ENCODE peak calls at places on chromosomes 13 and 19, in four cellular contexts. G, D, V and R are unnamed samples.

GRCh38 chr13:44800626-44801025 is 188.6 kb downstream of the NUFIP1 start:
- DNase-seq in G (no peak), D (no peak), V (no peak), R (no peak)

GRCh38 chr13:113445791-113446487 is 7.3 kb downstream of the ADPRHL1 start:
- DNase-seq in G (no peak), D (no peak), V (no peak), R (no peak)

GRCh38 chr19:5103061-5103701 is 134.3 kb downstream of the KDM4B start:
- DNase-seq in G (no peak), D (no peak), V (no peak), R (no peak)

GRCh38 chr13:59119475-59119874 is 1044.3 kb downstream of the DIAPH3 start:
- DNase-seq in G (no peak), D (no peak), V (no peak), R (no peak)

GRCh38 chr13:31236211-31236786 is 36.5 kb downstream of the B3GLCT start:
- DNase-seq in G (peak), D (peak), V (no peak), R (no peak)

GRCh38 chr13:21850013-21851006 is 179.4 kb downstream of the FGF9 start:
- DNase-seq in G (no peak), D (no peak), V (no peak), R (no peak)

GRCh38 chr19:16168465-16169081 is 4.8 kb downstream of the CIB3 start:
- DNase-seq in G (no peak), D (no peak), V (no peak), R (no peak)

GRCh38 chr19:55405638-55406037 is 1.9 kb downstream of the UBE2S start:
- DNase-seq in G (no peak), D (no peak), V (no peak), R (no peak)

GRCh38 chr13:99969934-99970760 is 1.4 kb downstream of the ZIC5 start:
- DNase-seq in G (no peak), D (peak), V (no peak), R (no peak)

GRCh38 chr19:31955884-31956283 is 389.5 kb upstream of the ZNF507 start:
- DNase-seq in G (no peak), D (no peak), V (no peak), R (no peak)

GRCh38 chr13:30738526-30738925 is 3.2 kb downstream of the ALOX5AP start:
- DNase-seq in G (no peak), D (no peak), V (no peak), R (no peak)

GRCh38 chr19:10884273-10884672 is 12.9 kb downstream of the CARM1 start:
- DNase-seq in G (no peak), D (no peak), V (no peak), R (no peak)

GRCh38 chr19:16024266-16025107 is 51.8 kb upstream of the TPM4 start:
- DNase-seq in G (no peak), D (no peak), V (no peak), R (no peak)

GRCh38 chr19:46886546-46887239 is 25.9 kb downstream of the ARHGAP35 start:
- DNase-seq in G (no peak), D (no peak), V (no peak), R (no peak)

GRCh38 chr13:51292000-51292550 is 47.4 kb upstream of the SERPINE3 start:
- DNase-seq in G (no peak), D (no peak), V (no peak), R (no peak)

GRCh38 chr13:111095031-111095840 is 19.9 kb upstream of the ARHGEF7 start:
- DNase-seq in G (no peak), D (no peak), V (no peak), R (no peak)

GRCh38 chr19:2798733-2799132 is 13.4 kb downstream of the THOP1 start:
- DNase-seq in G (no peak), D (no peak), V (no peak), R (no peak)

GRCh38 chr13:88097541-88097940 is 426.4 kb downstream of the SLITRK5 start:
- DNase-seq in G (no peak), D (no peak), V (no peak), R (no peak)

GRCh38 chr13:24638096-24638495 is 42.1 kb upstream of the ATP12A start:
- DNase-seq in G (no peak), D (no peak), V (no peak), R (no peak)

GRCh38 chr13:85798999-85799646 is at the start of gene SLITRK6:
- DNase-seq in G (peak), D (no peak), V (no peak), R (no peak)